ENCODE peak calls at places on chromosome 2, in four cellular contexts. L, Q, Y and R are unnamed samples.
A peak's percentile ranks its signal among the peaks of the same experiment; 100 is the strongest.

GRCh38 chr2:39623916-39624315 is 41.8 kb upstream of the TMEM178A start:
- DNase-seq in L (no peak), Q (no peak), Y (no peak), R (no peak)

GRCh38 chr2:209666296-209666695 is 105.3 kb upstream of the UNC80 start:
- DNase-seq in L (no peak), Q (no peak), Y (no peak), R (no peak)

GRCh38 chr2:38702413-38702812 is 36.5 kb downstream of the GALM start:
- DNase-seq in L (no peak), Q (no peak), Y (no peak), R (no peak)

GRCh38 chr2:226143097-226143496 is 656.5 kb downstream of the IRS1 start:
- DNase-seq in L (no peak), Q (no peak), Y (no peak), R (no peak)

GRCh38 chr2:150620371-150620770 is 132.9 kb upstream of the RND3 start:
- DNase-seq in L (no peak), Q (no peak), Y (no peak), R (no peak)

GRCh38 chr2:116057538-116057937 is 1615.1 kb downstream of the DPP10 start:
- DNase-seq in L (no peak), Q (no peak), Y (no peak), R (no peak)

GRCh38 chr2:113857454-113857853 is 32.4 kb upstream of the ACTR3 start:
- DNase-seq in L (no peak), Q (no peak), Y (no peak), R (no peak)

GRCh38 chr2:74244286-74244685 is 45.9 kb downstream of the MTHFD2 start:
- DNase-seq in L (no peak), Q (no peak), Y (no peak), R (no peak)

GRCh38 chr2:27154990-27155615 is 6.3 kb downstream of the TCF23 start:
- DNase-seq in L (no peak), Q (no peak), Y (no peak), R (no peak)

GRCh38 chr2:102801098-102801718 is 39.4 kb downstream of the TMEM182 start:
- DNase-seq in L (no peak), Q (no peak), Y (peak; percentile 46), R (no peak)

GRCh38 chr2:237614151-237614720 is 13.2 kb upstream of the LRRFIP1 start:
- DNase-seq in L (no peak), Q (no peak), Y (no peak), R (no peak)

GRCh38 chr2:44549099-44549471 is 187.3 kb downstream of the CAMKMT start:
- DNase-seq in L (no peak), Q (no peak), Y (no peak), R (no peak)

GRCh38 chr2:135004005-135004746 is 43.1 kb downstream of the MAP3K19 start:
- DNase-seq in L (peak; percentile 73), Q (peak; percentile 82), Y (peak; percentile 76), R (peak; percentile 80)

GRCh38 chr2:233974530-233975071 is 57.4 kb downstream of the TRPM8 start:
- DNase-seq in L (no peak), Q (no peak), Y (no peak), R (no peak)

GRCh38 chr2:1459727-1460126 is 46.5 kb downstream of the TPO start:
- DNase-seq in L (no peak), Q (no peak), Y (no peak), R (no peak)

GRCh38 chr2:74516070-74516633 is 1.9 kb downstream of the TLX2 start:
- DNase-seq in L (peak; percentile 74), Q (peak; percentile 75), Y (no peak), R (no peak)

GRCh38 chr2:64419591-64420165 is 34.3 kb upstream of the LGALSL start:
- DNase-seq in L (no peak), Q (no peak), Y (no peak), R (no peak)

GRCh38 chr2:121197369-121198091 is 87.5 kb downstream of the TFCP2L1 start:
- DNase-seq in L (peak; percentile 94), Q (peak; percentile 72), Y (no peak), R (no peak)

GRCh38 chr2:233480490-233481202 is 85.9 kb downstream of the USP40 start:
- DNase-seq in L (peak; percentile 90), Q (peak; percentile 85), Y (peak; percentile 71), R (no peak)

GRCh38 chr2:46778516-46778915 is 137.1 kb downstream of the MCFD2 start:
- DNase-seq in L (no peak), Q (no peak), Y (no peak), R (no peak)

GRCh38 chr2:46775722-46776121 is 139.9 kb downstream of the MCFD2 start:
- DNase-seq in L (no peak), Q (no peak), Y (no peak), R (no peak)

GRCh38 chr2:46779447-46779941 is 136.1 kb downstream of the MCFD2 start:
- DNase-seq in L (no peak), Q (no peak), Y (no peak), R (no peak)

GRCh38 chr2:46774499-46775228 is 140.9 kb downstream of the MCFD2 start:
- DNase-seq in L (no peak), Q (no peak), Y (no peak), R (no peak)

DNA sequence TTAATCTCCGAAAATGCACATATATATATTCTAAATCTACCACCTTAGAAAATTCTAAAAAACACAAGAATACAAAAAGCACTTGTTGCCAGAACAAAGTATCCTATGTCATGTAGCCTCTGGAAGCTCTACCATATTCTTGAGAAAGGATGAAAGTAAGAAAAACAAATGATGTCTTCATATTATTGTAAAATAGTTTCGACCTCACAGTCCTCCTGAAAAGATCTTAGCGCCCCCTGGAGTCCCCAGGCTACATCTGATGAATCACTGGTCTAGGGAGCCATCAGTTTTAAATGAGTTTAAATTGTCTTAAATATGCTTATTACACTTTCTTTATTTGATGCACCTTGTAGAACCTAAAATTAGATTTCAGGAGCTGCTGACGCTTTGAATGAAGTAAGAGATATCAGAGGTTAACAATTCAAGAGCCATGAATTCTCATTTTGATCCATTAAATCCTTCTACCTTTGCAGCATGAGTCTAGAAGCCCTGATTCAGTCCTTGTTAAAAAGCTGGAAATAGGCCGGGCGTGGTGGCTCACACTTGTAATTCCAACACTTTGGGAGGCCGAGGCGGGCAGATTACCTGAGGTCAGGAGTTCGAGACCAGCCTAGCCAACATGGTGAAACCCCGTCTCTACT is 138.8 kb downstream of the MCFD2 start:
- DNase-seq in L (peak; percentile 60), Q (no peak), Y (peak; percentile 55), R (no peak)
- TF ChIP-seq CTCF in L (peak; percentile 67), Q (peak; percentile 29), Y (peak; percentile 94), R (peak; percentile 78)

GRCh38 chr2:16321872-16322271 is 343.8 kb downstream of the CYRIA start:
- DNase-seq in L (no peak), Q (no peak), Y (no peak), R (no peak)
- TF ChIP-seq CTCF in L (no peak), Q (no peak), Y (no peak), R (peak; percentile 40)

DNA sequence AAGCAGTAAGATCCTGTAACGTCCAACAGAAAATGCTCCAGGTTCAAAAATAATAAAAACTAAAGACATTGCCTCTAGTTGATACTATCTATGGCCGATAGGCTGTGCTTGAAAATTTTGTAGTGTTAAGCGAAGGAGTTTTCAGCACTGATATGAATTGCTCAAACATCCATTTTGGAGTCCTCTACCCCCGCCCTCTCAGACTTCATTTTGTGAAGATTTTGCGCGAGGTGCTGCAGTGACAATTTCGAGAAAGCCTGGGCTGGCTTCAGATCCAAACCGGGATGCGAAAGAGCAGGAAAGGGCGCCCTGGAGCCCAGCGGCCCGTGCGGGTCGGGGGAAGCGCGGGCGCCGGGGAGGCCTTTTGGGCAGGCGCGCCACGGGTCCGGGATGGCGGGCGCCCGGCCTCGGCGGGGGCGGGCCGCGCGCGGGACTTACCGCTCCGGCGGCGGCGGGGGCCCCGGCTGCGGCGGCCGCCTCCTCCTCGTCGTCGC is 1.8 kb downstream of the SP3 start:
- DNase-seq in L (no peak), Q (peak; percentile 67), Y (peak; percentile 83), R (no peak)
- TF ChIP-seq CTCF in L (peak; percentile 36), Q (peak; percentile 32), Y (peak; percentile 58), R (peak; percentile 73)

DNA sequence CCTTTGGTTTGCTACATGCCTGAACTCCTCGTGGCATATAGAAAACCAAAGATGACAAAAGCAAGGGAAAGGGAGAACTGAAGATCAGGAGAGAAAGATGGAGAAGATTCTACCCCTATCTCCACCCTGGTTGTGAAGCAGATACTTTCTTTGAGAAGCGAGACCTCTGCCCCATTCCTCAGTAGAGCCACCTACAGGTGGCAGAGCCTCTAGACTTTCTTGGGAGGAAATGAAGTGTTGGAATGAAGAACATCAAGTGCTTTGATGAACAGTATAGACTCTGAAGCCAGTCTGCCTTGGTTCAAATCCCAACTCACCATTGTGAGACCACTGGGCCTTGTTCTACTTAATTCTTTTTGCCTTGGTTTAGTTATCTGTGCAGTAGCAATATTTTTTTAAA is 348.8 kb upstream of the ETAA1 start:
- DNase-seq in L (no peak), Q (no peak), Y (peak; percentile 2), R (no peak)
- TF ChIP-seq CTCF in L (no peak), Q (no peak), Y (peak; percentile 52), R (no peak)

GRCh38 chr2:239315308-239315707 is 85.5 kb downstream of the HDAC4 start:
- DNase-seq in L (no peak), Q (peak; percentile 50), Y (no peak), R (peak; percentile 20)

GRCh38 chr2:239319261-239319661 is 81.6 kb downstream of the HDAC4 start:
- DNase-seq in L (peak; percentile 56), Q (peak; percentile 82), Y (no peak), R (peak; percentile 65)

GRCh38 chr2:239318790-239319189 is 82.0 kb downstream of the HDAC4 start:
- DNase-seq in L (peak; percentile 24), Q (peak; percentile 81), Y (no peak), R (no peak)

GRCh38 chr2:239318091-239318725 is 82.6 kb downstream of the HDAC4 start:
- DNase-seq in L (peak; percentile 18), Q (peak; percentile 56), Y (no peak), R (peak; percentile 16)

DNA sequence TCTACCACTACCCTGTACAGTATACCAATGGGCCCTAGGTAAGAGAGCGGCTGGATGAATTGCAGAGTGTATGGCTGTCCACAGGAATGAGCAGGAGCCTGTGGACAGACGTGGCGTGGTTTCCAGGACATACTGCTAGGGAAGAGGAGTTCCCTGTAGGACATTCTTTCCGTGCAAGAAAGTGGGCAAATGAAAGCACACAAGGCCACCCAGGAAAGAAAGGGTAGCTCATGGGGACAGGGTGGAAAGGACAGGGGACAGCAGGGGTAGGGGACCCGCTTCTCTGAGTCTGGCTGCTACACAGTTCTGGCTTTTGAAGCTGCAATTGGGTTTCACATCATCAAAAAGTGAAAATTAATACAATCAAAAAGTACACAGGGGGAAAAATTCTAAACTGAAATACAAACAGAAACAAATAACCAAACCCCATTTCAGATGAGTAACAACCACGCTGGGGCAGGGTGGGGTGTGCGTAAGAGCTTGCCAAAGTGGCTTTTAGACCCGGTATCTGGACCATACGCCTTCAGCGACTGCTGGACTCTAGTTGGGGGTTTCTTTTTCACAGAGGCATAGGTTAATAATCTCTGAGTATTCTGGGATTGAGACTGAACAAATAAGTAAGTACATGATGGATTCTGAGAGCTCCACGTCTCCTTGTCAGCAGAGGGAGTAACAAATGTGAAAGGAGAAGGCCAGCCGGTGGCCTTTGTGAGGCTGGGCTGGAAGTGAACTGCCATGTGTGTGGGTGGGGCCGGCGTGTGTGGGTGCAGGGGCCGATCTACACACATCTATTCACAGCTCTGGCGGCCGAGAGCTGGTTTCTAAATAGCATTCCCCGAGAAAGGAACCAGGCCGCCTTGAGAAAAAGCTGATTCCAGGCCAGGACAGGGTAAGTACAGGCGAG is 84.0 kb downstream of the HDAC4 start:
- DNase-seq in L (peak; percentile 74), Q (peak; percentile 93), Y (no peak), R (peak; percentile 45)
- TF ChIP-seq CTCF in L (no peak), Q (no peak), Y (no peak), R (no peak)

GRCh38 chr2:11152591-11152990 is 2.7 kb upstream of the SLC66A3 start:
- DNase-seq in L (no peak), Q (peak; percentile 48), Y (no peak), R (no peak)
- TF ChIP-seq CTCF in L (no peak), Q (no peak), Y (no peak), R (no peak)